ENCODE peak calls at places on chromosomes 16 and 17, in four cellular contexts. D is mesendoderm, B is fibroblast of lung, S is RWPE1. E is an unnamed sample.

GRCh38 chr17:10492004-10492403 is 22.6 kb upstream of the MYH4 start:
- DNase-seq in D (no peak), B (no peak), S (no peak), E (no peak)

GRCh38 chr17:32267690-32268205 is 2.1 kb downstream of the RHBDL3 start:
- DNase-seq in D (peak; percentile 62), B (no peak), S (no peak), E (no peak)

GRCh38 chr16:87226926-87227650 is 90.1 kb downstream of the C16orf95 start:
- DNase-seq in D (no peak), B (peak; percentile 94), S (no peak), E (peak; percentile 90)

GRCh38 chr16:65634291-65634690 is 512.4 kb upstream of the CDH11 start:
- DNase-seq in D (no peak), B (peak; percentile 32), S (no peak), E (no peak)

GRCh38 chr17:45719335-45720071 is 64.6 kb upstream of the CRHR1 start:
- DNase-seq in D (peak; percentile 81), B (peak; percentile 89), S (peak; percentile 71), E (peak; percentile 80)

GRCh38 chr17:66714046-66715023 is 120.6 kb upstream of the CACNG5 start:
- DNase-seq in D (no peak), B (no peak), S (no peak), E (no peak)

GRCh38 chr16:87956771-87957279 is 5.6 kb downstream of the BANP start:
- DNase-seq in D (peak; percentile 54), B (peak; percentile 66), S (no peak), E (peak; percentile 40)

GRCh38 chr17:67008101-67008500 is 36.3 kb upstream of the CACNG1 start:
- DNase-seq in D (no peak), B (no peak), S (no peak), E (no peak)

GRCh38 chr17:34760931-34761500 is 181.6 kb downstream of the TMEM132E start:
- DNase-seq in D (no peak), B (no peak), S (no peak), E (no peak)

GRCh38 chr16:29809031-29809747 is 2.8 kb upstream of the PRRT2 start:
- DNase-seq in D (no peak), B (no peak), S (no peak), E (no peak)

GRCh38 chr17:76272541-76273434 is 7.6 kb downstream of the UBALD2 start:
- DNase-seq in D (no peak), B (no peak), S (no peak), E (no peak)

GRCh38 chr17:63035271-63035670 is 69.2 kb downstream of the TANC2 start:
- DNase-seq in D (no peak), B (peak; percentile 85), S (no peak), E (peak; percentile 63)

GRCh38 chr17:12928736-12929135 is 89.1 kb downstream of the ELAC2 start:
- DNase-seq in D (peak; percentile 56), B (peak; percentile 33), S (no peak), E (no peak)

GRCh38 chr16:87163637-87164036 is 153.6 kb downstream of the C16orf95 start:
- DNase-seq in D (peak; percentile 34), B (no peak), S (no peak), E (no peak)

GRCh38 chr17:67379251-67379630 is 2.2 kb downstream of the PITPNC1 start:
- DNase-seq in D (no peak), B (no peak), S (no peak), E (no peak)

GRCh38 chr17:42675984-42676423 is 790 bp downstream of the PLEKHH3 start:
- DNase-seq in D (peak; percentile 67), B (peak; percentile 66), S (no peak), E (no peak)

GRCh38 chr17:62925267-62925836 is 40.7 kb upstream of the TANC2 start:
- DNase-seq in D (no peak), B (no peak), S (no peak), E (no peak)

GRCh38 chr16:4435668-4436067 is 10.0 kb downstream of the DNAJA3 start:
- DNase-seq in D (no peak), B (peak; percentile 16), S (no peak), E (no peak)

GRCh38 chr16:84922351-84923135 is 88.8 kb downstream of the ZDHHC7 start:
- DNase-seq in D (no peak), B (no peak), S (no peak), E (peak; percentile 12)

GRCh38 chr16:17380613-17381012 is 90.1 kb downstream of the XYLT1 start:
- DNase-seq in D (no peak), B (peak; percentile 78), S (no peak), E (no peak)

GRCh38 chr16:23836404-23837291 is 865 bp downstream of the PRKCB start:
- DNase-seq in D (peak; percentile 13), B (no peak), S (no peak), E (no peak)

GRCh38 chr17:46176975-46177374 is 16.3 kb downstream of the KANSL1 start:
- DNase-seq in D (no peak), B (no peak), S (no peak), E (no peak)

GRCh38 chr17:17810374-17811248 is 26.2 kb downstream of the SREBF1 start:
- DNase-seq in D (peak; percentile 75), B (peak; percentile 27), S (no peak), E (no peak)

DNA sequence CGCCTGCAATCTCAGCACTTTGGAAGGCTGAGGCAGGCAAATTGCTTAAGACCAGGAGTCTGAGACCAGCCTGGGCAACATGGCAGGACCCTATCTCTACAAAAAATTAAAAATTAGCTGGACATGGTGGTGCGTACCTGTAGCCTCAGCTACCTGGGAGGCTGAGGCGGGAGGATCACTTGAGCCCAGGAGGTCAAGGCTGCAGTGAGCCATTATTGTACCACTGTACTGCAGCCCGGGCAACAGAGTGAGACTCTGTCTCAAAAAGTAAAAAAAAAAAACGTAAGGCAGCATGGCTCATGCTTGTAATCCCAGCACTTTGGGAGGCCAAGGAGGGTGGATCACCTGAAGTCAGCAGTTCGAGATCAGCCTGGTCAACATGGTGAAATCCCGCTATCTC is 263.6 kb downstream of the PARN start:
- DNase-seq in D (no peak), B (no peak), S (no peak), E (no peak)
- H3K27ac ChIP-seq in D (no peak overlapping the region), B (no peak overlapping the region), S (peak overlapping the region; percentile 14), E (no peak overlapping the region)

GRCh38 chr17:49393491-49394255 is 21.0 kb downstream of the PHB1 start:
- DNase-seq in D (no peak), B (no peak), S (no peak), E (no peak)

GRCh38 chr17:49388692-49389513 is 25.8 kb downstream of the PHB1 start:
- DNase-seq in D (no peak), B (peak; percentile 15), S (no peak), E (no peak)

GRCh38 chr17:49387374-49388289 is 25.6 kb upstream of the ZNF652 start:
- DNase-seq in D (no peak), B (no peak), S (no peak), E (no peak)

GRCh38 chr17:49388290-49388640 is 26.2 kb upstream of the ZNF652 start:
- DNase-seq in D (no peak), B (no peak), S (no peak), E (no peak)

DNA sequence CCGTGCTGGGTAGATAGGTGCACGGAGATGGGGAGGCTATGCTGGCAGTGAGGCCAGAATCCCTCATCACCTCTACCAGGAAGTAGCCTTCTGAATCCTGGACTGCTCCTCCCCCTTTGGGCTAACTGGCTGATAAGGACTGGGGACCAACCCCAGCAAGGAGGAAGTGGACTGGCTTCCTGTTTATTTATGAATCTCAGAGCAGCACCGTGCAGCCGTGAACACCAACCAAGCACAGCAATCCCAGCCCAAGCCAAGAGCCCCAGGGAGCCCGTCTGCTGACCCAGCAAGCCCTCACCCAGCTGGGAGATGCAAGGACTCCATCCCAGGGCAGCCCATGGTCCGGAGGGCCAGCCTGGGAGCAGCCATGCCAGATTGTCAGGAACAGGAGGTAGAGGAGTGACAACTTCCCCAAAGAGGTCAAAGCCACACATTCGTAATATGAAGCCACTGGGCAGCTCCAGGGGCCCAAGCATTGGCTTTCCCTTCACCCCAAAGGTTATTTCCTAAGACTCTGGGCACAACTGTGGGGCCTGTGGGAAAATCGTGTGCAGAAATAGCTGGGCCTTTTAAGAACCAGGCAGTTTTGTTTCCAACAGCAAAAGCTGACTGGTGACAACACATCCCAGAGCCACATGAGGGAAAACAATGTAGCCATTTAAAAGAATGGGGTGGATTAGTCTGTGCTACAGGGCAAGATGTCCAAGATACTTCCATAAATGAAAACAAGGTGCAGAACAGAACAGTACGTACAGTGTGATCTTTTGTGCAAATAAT is 23.9 kb downstream of the PHB1 start:
- DNase-seq in D (no peak), B (no peak), S (no peak), E (no peak)
- H3K27ac ChIP-seq in D (no peak overlapping the region), B (no peak overlapping the region), S (no peak overlapping the region), E (no peak overlapping the region)

GRCh38 chr17:27810211-27810901 is 10.0 kb upstream of the NOS2 start:
- DNase-seq in D (no peak), B (no peak), S (no peak), E (no peak)

GRCh38 chr17:27807567-27808470 is 7.5 kb upstream of the NOS2 start:
- DNase-seq in D (no peak), B (no peak), S (no peak), E (no peak)

GRCh38 chr17:27808629-27809028 is 8.3 kb upstream of the NOS2 start:
- DNase-seq in D (no peak), B (no peak), S (no peak), E (no peak)

GRCh38 chr17:27810902-27811557 is 10.7 kb upstream of the NOS2 start:
- DNase-seq in D (no peak), B (no peak), S (no peak), E (no peak)

DNA sequence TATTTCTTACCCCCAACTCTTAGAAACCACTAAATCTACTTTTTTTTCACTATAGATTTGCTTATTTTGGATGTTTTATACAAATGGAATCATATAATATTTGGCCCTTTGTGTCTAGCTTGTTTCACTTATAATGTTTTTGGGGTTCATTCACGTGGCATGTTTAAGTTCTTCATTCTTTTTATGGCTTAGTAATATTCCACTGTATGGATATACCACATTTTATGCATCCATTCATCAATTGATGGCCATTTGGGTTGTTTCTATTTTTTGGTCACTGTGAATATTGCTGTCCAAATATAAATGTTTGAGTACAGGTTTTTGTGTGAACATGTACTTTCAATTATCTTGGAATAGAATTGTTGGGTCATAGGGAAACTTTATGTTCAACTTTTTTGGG is 9.2 kb upstream of the NOS2 start:
- DNase-seq in D (no peak), B (no peak), S (no peak), E (no peak)
- H3K27ac ChIP-seq in D (no peak overlapping the region), B (no peak overlapping the region), S (no peak overlapping the region), E (no peak overlapping the region)

DNA sequence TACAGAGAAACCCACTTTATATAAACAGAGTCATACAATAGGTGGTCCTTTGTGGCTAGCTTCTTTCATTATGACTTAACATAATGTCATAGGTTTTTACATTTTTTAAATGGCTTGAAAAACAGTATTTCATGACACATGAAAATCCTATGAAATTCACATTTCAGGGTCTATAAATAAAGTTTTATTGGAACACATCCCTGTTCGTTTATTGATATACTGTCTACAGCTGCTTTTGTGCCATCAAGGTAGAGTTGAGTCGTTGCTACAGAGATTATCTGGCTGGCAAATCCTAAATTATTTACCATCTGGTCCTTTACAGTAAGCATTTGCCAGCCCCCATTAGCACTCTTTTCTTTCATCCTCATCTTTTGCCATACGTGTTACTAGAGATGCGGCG is 2.3 kb downstream of the VPS4A start:
- DNase-seq in D (no peak), B (no peak), S (no peak), E (no peak)
- H3K27ac ChIP-seq in D (no peak overlapping the region), B (no peak overlapping the region), S (no peak overlapping the region), E (no peak overlapping the region)